ENCODE peak calls at places on chromosomes 4 and X, in nine cellular contexts. Q, N, L, S, H, W, R, I and P are unnamed samples.

GRCh38 chr4:1975391-1975801 is 33.4 kb downstream of the NELFA start:
- DNase-seq in Q (no peak), N (no peak), L (no peak), S (peak), H (no peak), W (no peak), R (no peak), I (no peak), P (no peak)

GRCh38 chr4:158809611-158810486 is 41.0 kb downstream of the FNIP2 start:
- DNase-seq in Q (no peak), N (peak), L (peak), S (no peak), H (peak), W (no peak), R (peak), I (no peak), P (no peak)

GRCh38 chrX:132401935-132402334 is 86.9 kb downstream of the MBNL3 start:
- DNase-seq in Q (no peak), N (no peak), L (no peak), S (no peak), H (peak), W (no peak), R (peak), I (peak), P (no peak)

GRCh38 chr4:140296871-140297570 is 76.4 kb upstream of the SCOC start:
- DNase-seq in Q (peak), N (no peak), L (no peak), S (no peak), H (peak), W (no peak), R (no peak), I (peak), P (no peak)

GRCh38 chrX:69036674-69037573 is 128.3 kb downstream of the PJA1 start:
- DNase-seq in Q (no peak), N (no peak), L (no peak), S (no peak), H (no peak), W (no peak), R (no peak), I (no peak), P (no peak)

GRCh38 chr4:2672700-2673099 is 83.4 kb downstream of the TNIP2 start:
- DNase-seq in Q (no peak), N (no peak), L (no peak), S (no peak), H (no peak), W (no peak), R (no peak), I (no peak), P (no peak)

GRCh38 chr4:13523591-13524503 is 20.5 kb downstream of the NKX3-2 start:
- DNase-seq in Q (no peak), N (no peak), L (no peak), S (no peak), H (no peak), W (no peak), R (no peak), I (no peak), P (peak)

GRCh38 chr4:111154924-111155323 is 532.0 kb upstream of the PITX2 start:
- DNase-seq in Q (no peak), N (no peak), L (no peak), S (no peak), H (no peak), W (no peak), R (no peak), I (no peak), P (peak)

GRCh38 chr4:733631-733980 is 28.0 kb downstream of the PCGF3 start:
- DNase-seq in Q (no peak), N (no peak), L (no peak), S (no peak), H (no peak), W (no peak), R (no peak), I (no peak), P (no peak)

GRCh38 chr4:183348706-183349659 is 26.8 kb upstream of the CLDN24 start:
- DNase-seq in Q (peak), N (peak), L (peak), S (no peak), H (peak), W (no peak), R (peak), I (peak), P (no peak)

GRCh38 chrX:24371391-24371972 is 11.0 kb downstream of the SUPT20HL1 start:
- DNase-seq in Q (peak), N (peak), L (no peak), S (no peak), H (peak), W (peak), R (peak), I (peak), P (no peak)

GRCh38 chrX:6909396-6909795 is 238.1 kb upstream of the STS start:
- DNase-seq in Q (no peak), N (no peak), L (no peak), S (no peak), H (no peak), W (no peak), R (no peak), I (no peak), P (no peak)

GRCh38 chr4:109301691-109302365 is 630 bp downstream of the COL25A1 start:
- DNase-seq in Q (no peak), N (no peak), L (no peak), S (no peak), H (no peak), W (no peak), R (no peak), I (no peak), P (no peak)

GRCh38 chr4:152117054-152117453 is 356.2 kb upstream of the GATB start:
- DNase-seq in Q (no peak), N (no peak), L (no peak), S (no peak), H (no peak), W (no peak), R (no peak), I (no peak), P (no peak)

GRCh38 chrX:118755633-118756032 is 28.2 kb downstream of the IL13RA1 start:
- DNase-seq in Q (no peak), N (no peak), L (no peak), S (no peak), H (no peak), W (no peak), R (no peak), I (peak), P (no peak)

GRCh38 chr4:65510976-65511375 is 159.3 kb downstream of the EPHA5 start:
- DNase-seq in Q (no peak), N (peak), L (peak), S (no peak), H (peak), W (no peak), R (no peak), I (peak), P (no peak)

GRCh38 chr4:140326395-140326993 is 47.0 kb upstream of the SCOC start:
- DNase-seq in Q (no peak), N (peak), L (no peak), S (no peak), H (peak), W (no peak), R (peak), I (peak), P (no peak)

GRCh38 chr4:55340246-55340645 is 5.8 kb upstream of the SRD5A3 start:
- DNase-seq in Q (no peak), N (no peak), L (no peak), S (no peak), H (no peak), W (no peak), R (no peak), I (no peak), P (no peak)

DNA sequence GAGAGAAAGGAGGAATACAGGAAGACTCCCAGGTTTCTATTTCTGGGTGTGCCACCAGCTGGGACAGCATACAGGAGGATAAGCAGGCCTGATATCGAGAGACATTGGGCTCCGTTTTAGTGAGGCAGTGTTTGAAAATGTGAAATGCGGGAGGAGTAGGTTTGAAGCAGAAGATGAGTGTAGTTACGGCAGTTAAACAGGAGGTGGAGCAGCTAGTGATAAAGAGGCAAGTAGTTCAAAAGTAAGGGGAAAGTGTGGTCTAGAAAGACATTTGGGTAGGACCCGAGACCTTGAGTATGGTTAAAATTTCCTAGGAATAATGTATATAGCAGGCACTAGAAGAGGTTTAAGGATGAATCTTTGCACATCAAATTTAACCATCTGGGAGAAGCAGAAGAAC is 42.4 kb downstream of the DCUN1D4 start:
- DNase-seq in Q (no peak), N (peak), L (no peak), S (no peak), H (peak), W (no peak), R (peak), I (peak), P (no peak)
- TF ChIP-seq CTCF in Q (peak), N (peak), L (peak), S (no peak), H (peak), W (no peak), R (peak), I (peak), P (peak)

DNA sequence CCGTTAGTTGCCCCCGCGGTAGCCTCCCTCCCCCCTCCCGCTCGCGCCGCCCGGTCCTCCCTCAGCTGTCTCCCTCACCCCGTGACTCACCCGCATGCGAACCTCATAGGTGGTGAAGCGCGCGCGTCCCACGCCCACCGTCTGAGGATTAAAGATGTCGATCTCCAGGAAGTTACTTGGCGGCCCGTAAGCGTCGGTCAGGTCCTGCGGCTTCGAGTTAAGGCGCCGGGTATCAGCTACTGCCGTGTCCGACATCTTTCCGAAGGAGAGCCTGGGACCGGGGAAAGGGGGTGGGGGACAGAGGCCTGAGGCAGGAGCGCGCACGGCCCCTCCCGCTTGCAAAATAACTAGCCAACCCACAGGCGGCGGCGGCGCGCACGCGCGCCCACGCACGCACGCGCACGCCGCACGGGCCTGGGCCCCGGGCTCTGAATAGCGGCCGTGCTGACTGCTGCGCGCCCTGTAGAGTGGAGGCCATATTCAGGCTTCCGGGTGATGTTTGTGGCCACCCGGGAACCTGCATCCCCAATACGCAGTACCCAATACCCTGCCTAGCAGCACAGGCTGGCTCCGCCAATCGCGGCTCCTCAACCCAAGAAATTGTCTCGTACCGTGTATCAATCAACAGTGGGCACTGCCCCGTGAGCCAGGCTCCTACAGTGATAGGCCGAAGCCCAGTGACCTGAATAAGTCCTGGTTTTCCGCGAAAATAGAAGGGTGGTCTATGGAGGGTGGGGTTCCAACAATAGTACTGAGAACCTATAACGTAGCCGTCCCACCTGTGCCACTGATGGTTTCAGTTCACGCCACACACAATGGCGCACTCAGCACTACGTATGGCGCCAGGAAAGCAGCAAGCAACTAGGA is at the start of gene SNX12:
- DNase-seq in Q (peak), N (peak), L (peak), S (peak), H (peak), W (peak), R (peak), I (peak), P (peak)
- TF ChIP-seq CTCF in Q (no peak), N (no peak), L (no peak), S (no peak), H (no peak), W (no peak), R (no peak), I (no peak), P (no peak)

GRCh38 chr4:105197777-105198176 is 51.1 kb downstream of the TET2 start:
- DNase-seq in Q (no peak), N (no peak), L (no peak), S (no peak), H (peak), W (no peak), R (peak), I (no peak), P (no peak)

GRCh38 chr4:105198541-105198940 is 51.9 kb downstream of the TET2 start:
- DNase-seq in Q (no peak), N (no peak), L (no peak), S (no peak), H (peak), W (no peak), R (no peak), I (no peak), P (no peak)

GRCh38 chr4:105192910-105193309 is 46.2 kb downstream of the TET2 start:
- DNase-seq in Q (no peak), N (no peak), L (no peak), S (no peak), H (no peak), W (no peak), R (no peak), I (no peak), P (no peak)

GRCh38 chr4:105194328-105195231 is 47.9 kb downstream of the TET2 start:
- DNase-seq in Q (no peak), N (no peak), L (no peak), S (no peak), H (peak), W (no peak), R (peak), I (no peak), P (no peak)

DNA sequence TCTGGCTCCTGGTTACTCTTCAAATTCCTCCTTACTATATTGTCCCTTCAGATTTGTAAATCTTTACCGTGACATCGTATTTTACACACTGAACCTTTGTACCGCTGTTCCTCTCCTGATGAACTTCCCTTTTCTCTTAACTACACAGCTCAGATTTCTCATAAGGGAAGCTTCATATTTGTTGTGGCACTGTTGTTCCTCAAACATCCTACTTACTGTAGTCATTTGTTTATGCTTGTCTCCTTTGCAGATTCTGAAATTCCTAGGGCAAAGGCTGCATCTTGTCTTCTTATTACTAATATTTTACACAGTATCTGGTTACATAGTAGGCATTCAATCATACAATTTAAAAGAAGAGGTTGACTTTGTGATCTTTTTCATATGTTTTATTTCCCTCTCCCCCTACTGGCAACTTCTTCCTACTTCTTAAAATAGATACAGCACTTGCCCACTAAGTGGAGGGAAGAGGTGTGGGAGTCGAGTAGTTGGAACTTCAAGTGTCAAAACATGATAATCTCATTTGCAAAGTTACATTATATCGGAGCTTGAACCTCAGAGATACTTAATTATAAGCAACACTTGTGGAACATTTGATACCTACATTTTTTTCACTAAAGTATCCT is 50.0 kb downstream of the TET2 start:
- DNase-seq in Q (no peak), N (no peak), L (no peak), S (no peak), H (peak), W (no peak), R (peak), I (peak), P (no peak)
- TF ChIP-seq CTCF in Q (peak), N (peak), L (peak), S (no peak), H (peak), W (no peak), R (peak), I (no peak), P (peak)

GRCh38 chrX:34918856-34919255 is 23.7 kb upstream of the FAM47B start:
- DNase-seq in Q (no peak), N (peak), L (no peak), S (no peak), H (peak), W (no peak), R (peak), I (peak), P (no peak)
- TF ChIP-seq CTCF in Q (peak), N (peak), L (peak), S (no peak), H (peak), W (no peak), R (peak), I (peak), P (peak)